ENCODE peak calls at places on chromosome 3, in four cellular contexts. P, I, K and J are unnamed samples.

GRCh38 chr3:51670053-51670666 is 892 bp upstream of the TEX264 start:
- DNase-seq in P (no peak), I (no peak), K (no peak), J (no peak)

GRCh38 chr3:161556533-161556932 is 59.9 kb downstream of the OTOL1 start:
- DNase-seq in P (no peak), I (no peak), K (no peak), J (no peak)

GRCh38 chr3:48756640-48757039 is 39.6 kb upstream of the IP6K2 start:
- DNase-seq in P (no peak), I (no peak), K (no peak), J (no peak)

GRCh38 chr3:8239718-8240698 is 261.6 kb upstream of the LMCD1 start:
- DNase-seq in P (peak), I (no peak), K (peak), J (peak)

GRCh38 chr3:78765671-78766485 is 1001.9 kb downstream of the ROBO1 start:
- DNase-seq in P (no peak), I (no peak), K (no peak), J (no peak)

GRCh38 chr3:45084820-45085816 is 59.0 kb downstream of the CLEC3B start:
- DNase-seq in P (no peak), I (no peak), K (peak), J (no peak)

GRCh38 chr3:177195941-177196472 is 1.3 kb downstream of the TBL1XR1 start:
- DNase-seq in P (no peak), I (no peak), K (no peak), J (no peak)

GRCh38 chr3:149542375-149543312 is 68.1 kb downstream of the TM4SF4 start:
- DNase-seq in P (no peak), I (no peak), K (no peak), J (peak)

GRCh38 chr3:45088959-45089358 is 57.2 kb downstream of the CDCP1 start:
- DNase-seq in P (no peak), I (no peak), K (no peak), J (no peak)

GRCh38 chr3:53074761-53075742 is 29.2 kb upstream of the SFMBT1 start:
- DNase-seq in P (peak), I (no peak), K (no peak), J (no peak)

GRCh38 chr3:69547457-69548014 is 161.6 kb upstream of the FRMD4B start:
- DNase-seq in P (no peak), I (no peak), K (no peak), J (no peak)

GRCh38 chr3:23807161-23808015 is 1.6 kb downstream of the UBE2E1 start:
- DNase-seq in P (no peak), I (no peak), K (peak), J (peak)

GRCh38 chr3:100183608-100184125 is 69.4 kb upstream of the FILIP1L start:
- DNase-seq in P (no peak), I (no peak), K (no peak), J (no peak)

GRCh38 chr3:11908981-11909698 is 62.5 kb upstream of the TAMM41 start:
- DNase-seq in P (no peak), I (no peak), K (no peak), J (no peak)

GRCh38 chr3:150348500-150348899 is 59.6 kb upstream of the TSC22D2 start:
- DNase-seq in P (no peak), I (no peak), K (peak), J (no peak)

GRCh38 chr3:30073622-30074021 is 532.8 kb upstream of the TGFBR2 start:
- DNase-seq in P (no peak), I (no peak), K (peak), J (no peak)

GRCh38 chr3:154898398-154898797 is 181.7 kb upstream of the MME start:
- DNase-seq in P (no peak), I (no peak), K (no peak), J (peak)

GRCh38 chr3:58642846-58643245 is 23.7 kb downstream of the FAM3D start:
- DNase-seq in P (no peak), I (no peak), K (no peak), J (no peak)

GRCh38 chr3:177694316-177694715 is 497.0 kb upstream of the TBL1XR1 start:
- DNase-seq in P (no peak), I (no peak), K (peak), J (no peak)

GRCh38 chr3:99843590-99844260 is 26.1 kb downstream of the CMSS1 start:
- DNase-seq in P (no peak), I (no peak), K (no peak), J (no peak)

GRCh38 chr3:178320481-178321352 is 215.5 kb upstream of the KCNMB2 start:
- DNase-seq in P (no peak), I (no peak), K (peak), J (no peak)

GRCh38 chr3:23246651-23247050 is 43.5 kb downstream of the UBE2E2 start:
- DNase-seq in P (no peak), I (no peak), K (no peak), J (no peak)

GRCh38 chr3:139935866-139936817 is 1.2 kb downstream of the CLSTN2 start:
- DNase-seq in P (peak), I (no peak), K (no peak), J (peak)

GRCh38 chr3:50356553-50356952 is 2.8 kb downstream of the TMEM115 start:
- DNase-seq in P (no peak), I (no peak), K (no peak), J (no peak)

GRCh38 chr3:49238274-49239127 is 38.5 kb downstream of the C3orf62 start:
- DNase-seq in P (no peak), I (no peak), K (peak), J (no peak)

GRCh38 chr3:20062996-20063395 is 22.8 kb downstream of the KAT2B start:
- DNase-seq in P (no peak), I (no peak), K (no peak), J (no peak)
- H3K56ac ChIP-seq in P (no peak), I (no peak), K (no peak), J (no peak)

GRCh38 chr3:14430706-14431470 is 28.5 kb downstream of the SLC6A6 start:
- DNase-seq in P (no peak), I (no peak), K (no peak), J (no peak)
- H3K18ac ChIP-seq in P (no peak), I (no peak), K (peak), J (no peak)

GRCh38 chr3:129587559-129588210 is 18.8 kb downstream of the PLXND1 start:
- DNase-seq in P (no peak), I (no peak), K (no peak), J (no peak)
- H3K4ac ChIP-seq in P (no peak), I (no peak), K (no peak), J (no peak)

GRCh38 chr3:197309528-197310361 is 11.3 kb upstream of the DLG1 start:
- DNase-seq in P (no peak), I (no peak), K (peak), J (no peak)
- H3K56ac ChIP-seq in P (no peak), I (no peak), K (peak), J (no peak)

DNA sequence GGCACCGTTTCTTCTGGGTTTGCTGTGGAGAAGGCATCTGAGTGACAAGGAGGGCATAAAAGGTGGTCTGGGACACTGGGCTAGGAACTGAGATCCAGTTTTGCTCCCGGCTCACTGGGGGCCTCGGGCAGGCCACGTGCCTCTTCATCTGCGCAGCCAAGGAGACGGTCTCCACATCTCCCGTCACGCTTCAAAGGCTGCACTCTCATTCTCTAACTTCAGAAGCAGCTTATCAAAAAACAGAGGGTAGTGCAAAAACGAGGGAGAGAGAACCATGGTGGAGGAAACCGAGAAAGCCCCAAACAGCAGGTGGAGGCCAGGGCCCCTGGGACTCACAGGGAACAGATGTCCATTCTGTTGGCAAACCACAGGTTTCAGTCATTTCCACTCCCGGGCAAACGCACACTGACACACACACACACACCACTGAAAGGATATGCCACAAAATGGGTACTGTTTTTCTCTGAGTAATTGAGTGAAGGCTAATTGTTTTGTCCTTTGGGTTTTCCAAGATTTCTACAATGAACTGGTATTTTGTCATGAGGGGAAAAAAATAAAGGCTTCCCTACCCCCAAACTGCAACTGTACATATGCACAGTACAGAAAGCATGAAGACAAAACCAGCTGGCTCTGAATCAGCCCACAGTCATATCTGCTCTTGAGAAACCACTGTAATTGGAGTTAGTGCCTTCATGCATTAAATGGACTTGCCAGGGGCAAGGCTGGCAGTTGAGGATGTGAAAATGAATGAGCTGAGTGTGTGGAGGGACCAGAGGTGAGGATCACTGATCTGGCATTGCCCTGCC is 71.9 kb downstream of the MGLL start:
- DNase-seq in P (no peak), I (no peak), K (peak), J (no peak)
- H3K18ac ChIP-seq in P (no peak), I (no peak), K (peak), J (no peak)

GRCh38 chr3:25662921-25663320 is 1.8 kb downstream of the TOP2B start:
- DNase-seq in P (no peak), I (no peak), K (peak), J (no peak)
- H3K4ac ChIP-seq in P (no peak), I (no peak), K (no peak), J (no peak)